ENCODE peak calls at places on chromosomes 13 and 19, in nine cellular contexts. One of them, this sample, is unnamed.

GRCh38 chr13:78881746-78882145 is 222.8 kb upstream of the OBI1 start:
- DNase-seq in NCI-H2081 treated with DMSO at 0.1 percent for 48 hours: peak; percentile 77
- DNase-seq in ELF-1: no peak
- DNase-seq in non-pigmented ciliary epithelial cell: no peak
- DNase-seq in GM23338: no peak
- DNase-seq in HFF-Myc: no peak
- DNase-seq in mucosa of gallbladder: no peak
- DNase-seq in ureter: no peak
- DNase-seq in caudate nucleus: no peak
- DNase-seq in this sample: no peak

GRCh38 chr13:29887030-29887557 is 36.7 kb upstream of the UBL3 start:
- DNase-seq in mucosa of gallbladder: no peak
- DNase-seq in non-pigmented ciliary epithelial cell: no peak
- DNase-seq in HFF-Myc: no peak
- DNase-seq in GM23338: no peak
- DNase-seq in ELF-1: no peak
- DNase-seq in ureter: no peak
- DNase-seq in NCI-H2081 treated with DMSO at 0.1 percent for 48 hours: no peak
- DNase-seq in caudate nucleus: no peak
- DNase-seq in this sample: no peak

GRCh38 chr19:13835791-13836723 is 40.8 kb downstream of the ZSWIM4 start:
- DNase-seq in HFF-Myc: no peak
- DNase-seq in caudate nucleus: no peak
- DNase-seq in GM23338: no peak
- DNase-seq in NCI-H2081 treated with DMSO at 0.1 percent for 48 hours: no peak
- DNase-seq in non-pigmented ciliary epithelial cell: no peak
- DNase-seq in ELF-1: no peak
- DNase-seq in ureter: no peak
- DNase-seq in mucosa of gallbladder: no peak
- DNase-seq in this sample: no peak

GRCh38 chr13:33280923-33281322 is 4.6 kb downstream of the STARD13 start:
- DNase-seq in mucosa of gallbladder: no peak
- DNase-seq in NCI-H2081 treated with DMSO at 0.1 percent for 48 hours: no peak
- DNase-seq in HFF-Myc: no peak
- DNase-seq in ELF-1: no peak
- DNase-seq in GM23338: no peak
- DNase-seq in ureter: no peak
- DNase-seq in caudate nucleus: no peak
- DNase-seq in non-pigmented ciliary epithelial cell: no peak
- DNase-seq in this sample: no peak

GRCh38 chr13:113427562-113428468 is 25.5 kb downstream of the ADPRHL1 start:
- DNase-seq in mucosa of gallbladder: no peak
- DNase-seq in ELF-1: no peak
- DNase-seq in HFF-Myc: no peak
- DNase-seq in non-pigmented ciliary epithelial cell: no peak
- DNase-seq in NCI-H2081 treated with DMSO at 0.1 percent for 48 hours: no peak
- DNase-seq in caudate nucleus: no peak
- DNase-seq in GM23338: no peak
- DNase-seq in ureter: no peak
- DNase-seq in this sample: no peak

GRCh38 chr13:24138911-24139310 is 21.6 kb upstream of the SPATA13 start:
- DNase-seq in non-pigmented ciliary epithelial cell: no peak
- DNase-seq in mucosa of gallbladder: no peak
- DNase-seq in HFF-Myc: no peak
- DNase-seq in ureter: no peak
- DNase-seq in NCI-H2081 treated with DMSO at 0.1 percent for 48 hours: no peak
- DNase-seq in ELF-1: no peak
- DNase-seq in caudate nucleus: no peak
- DNase-seq in GM23338: no peak
- DNase-seq in this sample: no peak

GRCh38 chr13:101530293-101530692 is 77.8 kb downstream of the ITGBL1 start:
- DNase-seq in GM23338: no peak
- DNase-seq in non-pigmented ciliary epithelial cell: no peak
- DNase-seq in ureter: no peak
- DNase-seq in NCI-H2081 treated with DMSO at 0.1 percent for 48 hours: no peak
- DNase-seq in caudate nucleus: no peak
- DNase-seq in ELF-1: no peak
- DNase-seq in mucosa of gallbladder: no peak
- DNase-seq in HFF-Myc: no peak
- DNase-seq in this sample: no peak

GRCh38 chr19:5870986-5871394 is 650 bp upstream of the FUT5 start:
- DNase-seq in ureter: no peak
- DNase-seq in non-pigmented ciliary epithelial cell: no peak
- DNase-seq in HFF-Myc: no peak
- DNase-seq in caudate nucleus: no peak
- DNase-seq in mucosa of gallbladder: no peak
- DNase-seq in GM23338: no peak
- DNase-seq in NCI-H2081 treated with DMSO at 0.1 percent for 48 hours: no peak
- DNase-seq in ELF-1: no peak
- DNase-seq in this sample: no peak

GRCh38 chr19:38862321-38863059 is 12.7 kb upstream of the HNRNPL start:
- DNase-seq in non-pigmented ciliary epithelial cell: no peak
- DNase-seq in ELF-1: peak; percentile 65
- DNase-seq in caudate nucleus: no peak
- DNase-seq in HFF-Myc: peak; percentile 71
- DNase-seq in GM23338: no peak
- DNase-seq in ureter: peak; percentile 74
- DNase-seq in mucosa of gallbladder: peak; percentile 59
- DNase-seq in NCI-H2081 treated with DMSO at 0.1 percent for 48 hours: peak; percentile 15
- DNase-seq in this sample: no peak

GRCh38 chr19:55777528-55777927 is 8.6 kb downstream of the RFPL4AL1 start:
- DNase-seq in ELF-1: peak; percentile 14
- DNase-seq in non-pigmented ciliary epithelial cell: no peak
- DNase-seq in HFF-Myc: no peak
- DNase-seq in ureter: no peak
- DNase-seq in caudate nucleus: no peak
- DNase-seq in GM23338: peak; percentile 12
- DNase-seq in mucosa of gallbladder: no peak
- DNase-seq in NCI-H2081 treated with DMSO at 0.1 percent for 48 hours: no peak
- DNase-seq in this sample: no peak

GRCh38 chr19:7914099-7914498 is 531 bp upstream of the TGFBR3L start:
- DNase-seq in HFF-Myc: no peak
- DNase-seq in mucosa of gallbladder: no peak
- DNase-seq in caudate nucleus: no peak
- DNase-seq in ELF-1: no peak
- DNase-seq in GM23338: no peak
- DNase-seq in non-pigmented ciliary epithelial cell: no peak
- DNase-seq in NCI-H2081 treated with DMSO at 0.1 percent for 48 hours: no peak
- DNase-seq in ureter: no peak
- DNase-seq in this sample: no peak

GRCh38 chr13:47903836-47904235 is 97.2 kb downstream of the SUCLA2 start:
- DNase-seq in NCI-H2081 treated with DMSO at 0.1 percent for 48 hours: no peak
- DNase-seq in GM23338: no peak
- DNase-seq in ureter: no peak
- DNase-seq in HFF-Myc: no peak
- DNase-seq in ELF-1: no peak
- DNase-seq in mucosa of gallbladder: no peak
- DNase-seq in caudate nucleus: no peak
- DNase-seq in non-pigmented ciliary epithelial cell: no peak
- DNase-seq in this sample: no peak

GRCh38 chr19:3094638-3095374 is 644 bp downstream of the GNA11 start:
- DNase-seq in HFF-Myc: no peak
- DNase-seq in ELF-1: no peak
- DNase-seq in GM23338: no peak
- DNase-seq in non-pigmented ciliary epithelial cell: no peak
- DNase-seq in mucosa of gallbladder: no peak
- DNase-seq in ureter: no peak
- DNase-seq in caudate nucleus: no peak
- DNase-seq in NCI-H2081 treated with DMSO at 0.1 percent for 48 hours: no peak
- DNase-seq in this sample: peak; percentile 45

GRCh38 chr19:3510727-3511126 is 4.6 kb downstream of the FZR1 start:
- DNase-seq in non-pigmented ciliary epithelial cell: no peak
- DNase-seq in GM23338: peak; percentile 47
- DNase-seq in ureter: no peak
- DNase-seq in caudate nucleus: no peak
- DNase-seq in mucosa of gallbladder: no peak
- DNase-seq in ELF-1: no peak
- DNase-seq in HFF-Myc: no peak
- DNase-seq in NCI-H2081 treated with DMSO at 0.1 percent for 48 hours: no peak
- DNase-seq in this sample: no peak

GRCh38 chr19:7415163-7415856 is 66.6 kb downstream of the ARHGEF18 start:
- DNase-seq in HFF-Myc: no peak
- DNase-seq in NCI-H2081 treated with DMSO at 0.1 percent for 48 hours: no peak
- DNase-seq in ureter: peak; percentile 52
- DNase-seq in ELF-1: no peak
- DNase-seq in non-pigmented ciliary epithelial cell: no peak
- DNase-seq in caudate nucleus: no peak
- DNase-seq in GM23338: peak; percentile 27
- DNase-seq in mucosa of gallbladder: peak; percentile 73
- DNase-seq in this sample: no peak

GRCh38 chr13:113417008-113417735 is 36.1 kb downstream of the ADPRHL1 start:
- DNase-seq in mucosa of gallbladder: no peak
- DNase-seq in caudate nucleus: no peak
- DNase-seq in non-pigmented ciliary epithelial cell: no peak
- DNase-seq in GM23338: no peak
- DNase-seq in ELF-1: peak; percentile 1
- DNase-seq in ureter: no peak
- DNase-seq in NCI-H2081 treated with DMSO at 0.1 percent for 48 hours: no peak
- DNase-seq in HFF-Myc: no peak
- DNase-seq in this sample: no peak

GRCh38 chr13:25371608-25372274 is at the start of gene ATP8A2:
- DNase-seq in NCI-H2081 treated with DMSO at 0.1 percent for 48 hours: no peak
- DNase-seq in ureter: no peak
- DNase-seq in GM23338: peak; percentile 58
- DNase-seq in ELF-1: no peak
- DNase-seq in non-pigmented ciliary epithelial cell: no peak
- DNase-seq in mucosa of gallbladder: no peak
- DNase-seq in caudate nucleus: no peak
- DNase-seq in HFF-Myc: no peak
- DNase-seq in this sample: peak; percentile 16

GRCh38 chr13:75769141-75769905 is 133.2 kb downstream of the LMO7 start:
- DNase-seq in NCI-H2081 treated with DMSO at 0.1 percent for 48 hours: no peak
- DNase-seq in non-pigmented ciliary epithelial cell: no peak
- DNase-seq in HFF-Myc: peak; percentile 80
- DNase-seq in GM23338: no peak
- DNase-seq in caudate nucleus: no peak
- DNase-seq in ureter: no peak
- DNase-seq in ELF-1: no peak
- DNase-seq in mucosa of gallbladder: no peak
- DNase-seq in this sample: no peak

GRCh38 chr13:66265446-66265845 is 964.7 kb downstream of the PCDH9 start:
- DNase-seq in non-pigmented ciliary epithelial cell: peak; percentile 1
- DNase-seq in HFF-Myc: no peak
- DNase-seq in ureter: no peak
- DNase-seq in mucosa of gallbladder: no peak
- DNase-seq in GM23338: no peak
- DNase-seq in NCI-H2081 treated with DMSO at 0.1 percent for 48 hours: no peak
- DNase-seq in caudate nucleus: no peak
- DNase-seq in ELF-1: no peak
- DNase-seq in this sample: no peak